ENCODE peak calls at places on chromosomes 11 and 22, in nine cellular contexts. T, V, Z, W, O, N, K, H and R are unnamed samples.

GRCh38 chr11:64854534-64855502 is 10.4 kb upstream of the CDC42BPG start:
- DNase-seq in T (peak), V (peak), Z (peak), W (peak), O (peak), N (peak), K (no peak), H (peak), R (no peak)

GRCh38 chr11:110356769-110357671 is 60.6 kb upstream of the RDX start:
- DNase-seq in T (no peak), V (no peak), Z (no peak), W (no peak), O (no peak), N (no peak), K (no peak), H (peak), R (peak)

GRCh38 chr11:17471501-17471900 is 5.1 kb downstream of the ABCC8 start:
- DNase-seq in T (no peak), V (no peak), Z (no peak), W (no peak), O (no peak), N (no peak), K (no peak), H (no peak), R (no peak)

GRCh38 chr11:83681944-83682644 is 395.9 kb upstream of the CCDC90B start:
- DNase-seq in T (no peak), V (no peak), Z (no peak), W (no peak), O (no peak), N (no peak), K (no peak), H (no peak), R (no peak)

GRCh38 chr11:112042161-112042960 is 17.2 kb downstream of the DLAT start:
- DNase-seq in T (no peak), V (no peak), Z (no peak), W (no peak), O (no peak), N (no peak), K (no peak), H (no peak), R (no peak)

GRCh38 chr22:44685384-44686056 is 16.5 kb upstream of the PRR5 start:
- DNase-seq in T (peak), V (peak), Z (no peak), W (no peak), O (no peak), N (peak), K (no peak), H (peak), R (peak)

GRCh38 chr11:70315726-70316125 is 45.2 kb downstream of the PPFIA1 start:
- DNase-seq in T (no peak), V (no peak), Z (no peak), W (no peak), O (no peak), N (no peak), K (no peak), H (no peak), R (no peak)

GRCh38 chr11:100576044-100577021 is 110.8 kb upstream of the ARHGAP42 start:
- DNase-seq in T (peak), V (no peak), Z (peak), W (no peak), O (peak), N (no peak), K (peak), H (peak), R (no peak)

GRCh38 chr11:10385696-10386095 is 69.4 kb upstream of the AMPD3 start:
- DNase-seq in T (peak), V (peak), Z (no peak), W (no peak), O (no peak), N (no peak), K (no peak), H (no peak), R (no peak)

GRCh38 chr22:46107089-46107664 is 43.1 kb upstream of the PPARA start:
- DNase-seq in T (no peak), V (no peak), Z (no peak), W (no peak), O (peak), N (no peak), K (no peak), H (no peak), R (no peak)

GRCh38 chr22:27110985-27111451 is 453.6 kb downstream of the MIAT start:
- DNase-seq in T (no peak), V (no peak), Z (no peak), W (no peak), O (no peak), N (no peak), K (peak), H (peak), R (no peak)

GRCh38 chr11:12070446-12071267 is 39.7 kb upstream of the MICAL2 start:
- DNase-seq in T (no peak), V (peak), Z (no peak), W (no peak), O (no peak), N (no peak), K (no peak), H (no peak), R (no peak)

GRCh38 chr11:61037694-61038093 is 64.6 kb upstream of the CD5 start:
- DNase-seq in T (no peak), V (no peak), Z (no peak), W (no peak), O (no peak), N (no peak), K (no peak), H (no peak), R (no peak)

GRCh38 chr11:65378208-65378927 is 4.1 kb downstream of the SLC25A45 start:
- DNase-seq in T (no peak), V (peak), Z (no peak), W (no peak), O (no peak), N (no peak), K (no peak), H (peak), R (no peak)

GRCh38 chr11:84909740-84910139 is 717.4 kb downstream of the DLG2 start:
- DNase-seq in T (no peak), V (no peak), Z (no peak), W (no peak), O (no peak), N (no peak), K (no peak), H (no peak), R (no peak)

GRCh38 chr11:66744485-66745355 is 15.7 kb upstream of the SPTBN2 start:
- DNase-seq in T (peak), V (peak), Z (peak), W (no peak), O (peak), N (peak), K (peak), H (peak), R (peak)

GRCh38 chr22:36235585-36235984 is 3.7 kb downstream of the APOL2 start:
- DNase-seq in T (no peak), V (no peak), Z (no peak), W (no peak), O (no peak), N (no peak), K (no peak), H (no peak), R (no peak)
- H3K4me3 ChIP-seq in T (no peak), V (no peak), Z (no peak), W (no peak), O (no peak), N (no peak), K (no peak), H (no peak), R (no peak)

DNA sequence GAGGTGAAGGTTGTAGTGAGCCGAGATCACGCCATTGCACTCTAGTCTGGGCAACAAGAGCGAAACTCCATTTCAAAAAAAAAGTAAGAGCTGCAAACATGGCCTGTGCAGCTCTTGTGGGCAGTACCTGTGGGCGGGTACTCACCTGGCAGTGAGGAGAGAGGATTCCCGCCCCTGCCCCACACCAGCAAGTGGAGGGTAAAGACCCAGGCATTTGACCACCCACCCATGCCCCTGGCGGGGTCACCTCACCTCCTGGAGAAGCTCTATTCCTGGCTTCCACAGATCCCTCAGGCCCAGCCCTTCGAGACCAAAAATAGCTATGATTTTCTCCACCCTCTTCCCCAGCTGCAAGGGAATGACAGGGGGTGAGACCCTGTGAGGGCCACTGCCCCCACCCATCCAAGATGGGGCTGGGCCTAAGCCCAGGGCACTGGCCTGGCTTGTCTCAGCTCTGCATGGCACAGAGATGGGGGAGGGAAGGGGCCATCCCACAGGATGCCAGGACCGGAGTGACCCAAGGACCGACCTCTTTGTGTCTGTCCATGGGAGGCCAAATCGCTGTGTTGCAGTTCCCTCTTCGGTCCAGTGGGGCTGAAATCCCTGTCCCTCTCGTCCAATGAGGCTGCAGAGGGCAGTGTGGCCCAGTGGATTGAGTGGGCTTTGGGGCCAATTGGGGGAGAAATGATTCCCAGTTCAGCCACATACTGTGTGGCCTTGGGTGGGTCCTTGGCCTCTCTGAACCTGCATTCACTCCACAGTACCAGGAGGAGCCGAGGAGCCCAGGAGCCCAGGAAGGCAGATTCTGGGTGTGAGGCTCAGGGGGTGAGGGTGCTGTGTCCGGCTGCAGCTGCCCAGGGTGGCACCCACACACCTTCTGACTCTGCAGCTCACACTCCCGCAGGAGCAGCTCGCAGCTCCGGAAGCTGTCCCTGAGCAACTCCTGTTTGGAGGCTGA is 14.6 kb downstream of the SEC14L6 start:
- DNase-seq in T (no peak), V (no peak), Z (no peak), W (no peak), O (no peak), N (no peak), K (no peak), H (no peak), R (no peak)
- TF ChIP-seq CTCF in T (no peak), V (peak), Z (no peak), W (no peak), O (no peak), N (no peak), K (no peak), H (no peak), R (no peak)

DNA sequence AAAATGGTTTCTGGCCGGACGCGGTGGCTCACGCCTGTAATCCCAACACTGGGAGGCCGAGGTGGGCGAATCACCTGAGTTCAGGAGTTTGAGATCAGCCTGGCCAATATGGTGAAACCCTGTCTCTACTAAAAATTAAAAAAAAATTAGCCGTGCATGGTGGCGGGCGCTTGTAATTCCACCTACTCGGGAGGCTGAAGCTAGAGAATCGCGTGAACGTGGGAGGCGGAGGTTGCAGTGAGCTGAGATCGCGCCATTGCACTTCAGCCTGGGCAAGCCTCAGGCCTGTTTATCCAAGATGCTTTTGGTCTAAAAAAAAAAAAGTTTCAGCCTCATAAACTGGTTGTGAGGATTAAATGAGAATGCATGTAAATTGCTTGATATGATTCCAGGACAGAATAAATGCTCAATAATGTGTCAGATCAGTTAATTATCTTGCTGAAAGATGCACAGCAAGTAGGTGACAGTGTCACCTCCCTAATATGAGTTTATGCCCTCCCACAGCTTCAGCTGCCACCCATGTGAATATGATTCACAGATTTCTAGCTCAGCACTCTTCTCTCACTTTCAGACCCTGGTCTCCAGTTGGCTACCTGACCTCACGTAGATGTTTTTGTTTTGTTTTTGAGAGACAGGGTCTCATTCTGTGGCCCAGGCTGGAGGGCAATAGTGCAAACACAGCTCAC is 1.1 kb upstream of the ALG8 start:
- DNase-seq in T (no peak), V (no peak), Z (no peak), W (no peak), O (no peak), N (no peak), K (no peak), H (no peak), R (no peak)
- H3K4me3 ChIP-seq in T (no peak), V (no peak), Z (peak), W (peak), O (peak), N (no peak), K (peak), H (peak), R (peak)

GRCh38 chr11:122271747-122272146 is 155.7 kb upstream of the BLID start:
- DNase-seq in T (no peak), V (no peak), Z (no peak), W (no peak), O (no peak), N (no peak), K (no peak), H (no peak), R (no peak)
- TF ChIP-seq CTCF in T (no peak), V (no peak), Z (no peak), W (no peak), O (no peak), N (no peak), K (no peak), H (no peak), R (no peak)

DNA sequence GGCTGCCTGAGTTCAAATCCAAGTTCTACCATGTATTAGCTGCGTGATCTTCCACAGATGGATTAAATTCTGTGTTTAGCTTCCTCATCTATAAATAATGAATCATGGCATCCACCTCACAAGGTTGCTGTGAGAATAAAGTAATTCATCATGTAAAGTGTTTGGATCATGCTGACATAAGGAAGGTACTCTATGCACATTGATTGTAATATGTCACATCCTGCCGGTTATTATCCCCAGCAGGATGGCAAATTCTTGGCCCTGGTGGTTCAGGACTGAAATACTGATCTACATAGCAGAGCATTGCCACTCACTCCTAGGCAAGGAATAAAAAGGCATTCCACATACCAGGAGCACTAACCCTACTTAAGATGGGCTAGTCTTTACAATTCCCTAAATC is 40.8 kb downstream of the LGR4 start:
- DNase-seq in T (no peak), V (no peak), Z (no peak), W (no peak), O (no peak), N (no peak), K (no peak), H (no peak), R (no peak)
- H3K4me3 ChIP-seq in T (no peak), V (no peak), Z (no peak), W (no peak), O (no peak), N (no peak), K (no peak), H (no peak), R (no peak)

GRCh38 chr22:32103648-32104326 is 55.3 kb downstream of the C22orf42 start:
- DNase-seq in T (no peak), V (no peak), Z (no peak), W (no peak), O (no peak), N (no peak), K (no peak), H (no peak), R (no peak)
- TF ChIP-seq CTCF in T (no peak), V (peak), Z (peak), W (no peak), O (no peak), N (peak), K (no peak), H (peak), R (peak)

DNA sequence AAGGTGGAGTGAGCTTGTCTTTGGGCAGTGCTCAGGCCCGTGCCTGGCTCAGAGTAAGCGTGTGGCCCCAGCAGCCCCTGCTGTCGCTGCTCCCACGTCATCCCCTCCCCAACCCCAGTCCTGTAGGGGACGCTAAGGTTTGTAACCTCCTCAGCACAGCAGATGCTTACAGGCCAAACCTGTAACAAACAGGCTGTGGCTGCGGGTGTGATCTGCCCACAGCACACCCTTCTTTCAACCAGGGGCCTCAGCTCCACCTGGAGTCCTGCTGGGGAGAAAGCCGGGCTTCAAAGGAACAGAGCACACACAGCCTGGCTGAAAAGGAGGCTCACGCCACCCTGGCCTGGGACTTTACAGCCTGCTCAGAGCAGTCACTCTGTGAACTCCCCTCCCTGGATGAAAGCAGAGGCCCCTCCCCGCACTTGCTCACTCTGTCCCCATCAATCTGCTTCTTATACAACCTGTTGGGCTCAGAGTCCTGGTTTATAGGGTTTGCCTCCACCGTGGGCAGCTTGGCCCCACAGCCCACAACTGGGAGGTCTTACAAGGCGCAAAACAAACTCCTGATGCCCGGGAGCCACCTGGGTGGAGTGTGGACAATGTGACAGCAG is 54.3 kb downstream of the SCUBE1 start:
- DNase-seq in T (no peak), V (no peak), Z (no peak), W (no peak), O (no peak), N (no peak), K (no peak), H (peak), R (no peak)
- H3K4me3 ChIP-seq in T (no peak), V (no peak), Z (peak), W (peak), O (peak), N (no peak), K (no peak), H (no peak), R (no peak)